ENCODE peak calls at places on chromosome 9, in seven cellular contexts. M is heart right ventricle; A is NCI-H510A treated with DMSO at 0.1 percent for 48 hours; P is A172; W is effector CD4-positive, alpha-beta T cell; V is NCI-H460; U is bronchial epithelial cell. X is an unnamed sample.

GRCh38 chr9:113011911-113012381 is at the start of gene ZNF883:
- DNase-seq in V (no peak), U (peak), W (peak), A (peak), M (peak), P (no peak), X (no peak)

GRCh38 chr9:134296301-134297081 is 29.8 kb upstream of the RXRA start:
- DNase-seq in W (no peak), A (no peak), V (no peak), M (no peak), P (no peak), U (no peak), X (no peak)

GRCh38 chr9:73609381-73609780 is 457.7 kb downstream of the ANXA1 start:
- DNase-seq in V (no peak), A (no peak), W (no peak), M (no peak), U (no peak), P (no peak), X (no peak)

GRCh38 chr9:100204796-100205195 is 105.8 kb downstream of the INVS start:
- DNase-seq in P (peak), A (no peak), V (no peak), U (no peak), M (no peak), W (no peak), X (no peak)

GRCh38 chr9:12921621-12922020 is 146.8 kb downstream of the LURAP1L start:
- DNase-seq in U (no peak), V (no peak), M (no peak), P (no peak), W (no peak), A (no peak), X (no peak)

GRCh38 chr9:1726993-1727759 is 288.0 kb upstream of the SMARCA2 start:
- DNase-seq in P (no peak), U (no peak), V (peak), W (no peak), M (no peak), A (no peak), X (no peak)

GRCh38 chr9:78695521-78695920 is 398.6 kb downstream of the PSAT1 start:
- DNase-seq in A (peak), V (no peak), P (no peak), U (no peak), W (no peak), M (no peak), X (no peak)

GRCh38 chr9:37943329-37944265 is 39.7 kb upstream of the SLC25A51 start:
- DNase-seq in V (no peak), U (peak), W (no peak), P (peak), M (no peak), A (no peak), X (peak)

GRCh38 chr9:11874414-11874813 is 818.8 kb upstream of the TYRP1 start:
- DNase-seq in M (no peak), P (no peak), V (no peak), A (peak), U (no peak), W (no peak), X (no peak)

GRCh38 chr9:121783523-121784507 is 132.4 kb downstream of the DAB2IP start:
- DNase-seq in A (no peak), V (no peak), W (no peak), U (no peak), M (peak), P (no peak), X (no peak)

GRCh38 chr9:13481274-13481673 is 201.8 kb upstream of the MPDZ start:
- DNase-seq in U (peak), W (no peak), V (no peak), A (no peak), M (no peak), P (no peak), X (no peak)

GRCh38 chr9:127735530-127736176 is 559 bp upstream of the TOR2A start:
- DNase-seq in W (no peak), M (no peak), U (no peak), V (no peak), P (no peak), A (no peak), X (no peak)

GRCh38 chr9:123360161-123361085 is 4.4 kb downstream of the CRB2 start:
- DNase-seq in P (no peak), V (no peak), A (peak), W (no peak), U (no peak), M (no peak), X (no peak)

GRCh38 chr9:131517761-131518190 is 13.3 kb downstream of the UCK1 start:
- DNase-seq in P (no peak), A (no peak), V (no peak), W (no peak), M (peak), U (no peak), X (no peak)

GRCh38 chr9:91131433-91131839 is 230.3 kb downstream of the AUH start:
- DNase-seq in W (no peak), M (no peak), P (peak), U (peak), V (peak), A (no peak), X (peak)

GRCh38 chr9:123391946-123392345 is 35.9 kb downstream of the CRB2 start:
- DNase-seq in P (no peak), W (no peak), M (no peak), V (no peak), A (no peak), U (no peak), X (no peak)

GRCh38 chr9:137689745-137690529 is 71.1 kb downstream of the EHMT1 start:
- DNase-seq in U (no peak), A (no peak), P (no peak), V (peak), M (no peak), W (no peak), X (peak)

X was measured in PC-3.